ENCODE peak calls at places on chromosome 5, in nine cellular contexts. S, K, E, U, G, Y, M, T and D are unnamed samples.

GRCh38 chr5:96816991-96817390 is 9.2 kb upstream of the ERAP1 start:
- DNase-seq in S (no peak), K (no peak), E (no peak), U (no peak), G (no peak), Y (no peak), M (no peak), T (no peak), D (no peak)

GRCh38 chr5:146042628-146043279 is 62.6 kb downstream of the PLAC8L1 start:
- DNase-seq in S (no peak), K (peak; percentile 85), E (no peak), U (no peak), G (no peak), Y (no peak), M (peak; percentile 63), T (peak; percentile 28), D (peak; percentile 86)

GRCh38 chr5:26034813-26035212 is 1003.6 kb downstream of the CDH9 start:
- DNase-seq in S (no peak), K (no peak), E (no peak), U (no peak), G (no peak), Y (no peak), M (no peak), T (no peak), D (no peak)

GRCh38 chr5:33261305-33261704 is 179.5 kb upstream of the TARS1 start:
- DNase-seq in S (no peak), K (peak; percentile 57), E (no peak), U (no peak), G (no peak), Y (no peak), M (peak; percentile 56), T (peak; percentile 86), D (peak; percentile 19)

GRCh38 chr5:98713027-98713426 is 60.4 kb upstream of the RGMB start:
- DNase-seq in S (no peak), K (no peak), E (no peak), U (no peak), G (no peak), Y (no peak), M (peak; percentile 83), T (no peak), D (peak; percentile 6)

GRCh38 chr5:142872217-142872616 is 102.0 kb downstream of the ARHGAP26 start:
- DNase-seq in S (no peak), K (no peak), E (no peak), U (no peak), G (no peak), Y (no peak), M (no peak), T (no peak), D (no peak)

GRCh38 chr5:10590226-10591047 is 26.6 kb downstream of the ANKRD33B start:
- DNase-seq in S (no peak), K (peak; percentile 96), E (no peak), U (no peak), G (no peak), Y (peak; percentile 25), M (no peak), T (peak; percentile 67), D (peak; percentile 71)

GRCh38 chr5:10913846-10914245 is 152.8 kb upstream of the DAP start:
- DNase-seq in S (no peak), K (peak; percentile 92), E (no peak), U (peak; percentile 7), G (no peak), Y (no peak), M (peak; percentile 55), T (peak; percentile 88), D (peak; percentile 77)

GRCh38 chr5:32942225-32942989 is 231.3 kb downstream of the NPR3 start:
- DNase-seq in S (no peak), K (peak; percentile 36), E (no peak), U (no peak), G (no peak), Y (no peak), M (peak; percentile 39), T (peak; percentile 41), D (peak; percentile 18)

GRCh38 chr5:73783823-73784222 is 157.8 kb downstream of the ARHGEF28 start:
- DNase-seq in S (no peak), K (no peak), E (peak; percentile 62), U (no peak), G (no peak), Y (no peak), M (peak; percentile 66), T (peak; percentile 39), D (peak; percentile 36)

GRCh38 chr5:59528226-59528862 is 365.2 kb downstream of the PDE4D start:
- DNase-seq in S (no peak), K (peak; percentile 10), E (no peak), U (no peak), G (no peak), Y (no peak), M (no peak), T (no peak), D (no peak)

GRCh38 chr5:9288234-9288633 is 257.6 kb downstream of the SEMA5A start:
- DNase-seq in S (no peak), K (peak; percentile 71), E (no peak), U (no peak), G (no peak), Y (no peak), M (no peak), T (no peak), D (no peak)

GRCh38 chr5:6574537-6574936 is 58.3 kb downstream of the NSUN2 start:
- DNase-seq in S (no peak), K (peak; percentile 24), E (peak; percentile 51), U (no peak), G (no peak), Y (no peak), M (no peak), T (peak; percentile 11), D (no peak)

GRCh38 chr5:148912714-148913398 is 86.4 kb downstream of the ADRB2 start:
- DNase-seq in S (no peak), K (peak; percentile 94), E (no peak), U (no peak), G (peak; percentile 75), Y (no peak), M (peak; percentile 65), T (peak; percentile 97), D (peak; percentile 97)

GRCh38 chr5:57302164-57302563 is 128.3 kb downstream of the GPBP1 start:
- DNase-seq in S (no peak), K (peak; percentile 89), E (no peak), U (no peak), G (no peak), Y (no peak), M (peak; percentile 63), T (peak; percentile 57), D (peak; percentile 67)

GRCh38 chr5:166639151-166639550 is 1652.3 kb upstream of the WWC1 start:
- DNase-seq in S (no peak), K (no peak), E (no peak), U (no peak), G (no peak), Y (no peak), M (no peak), T (no peak), D (peak; percentile 15)

GRCh38 chr5:148224131-148224742 is 14.1 kb upstream of the MARCOL start:
- DNase-seq in S (no peak), K (no peak), E (no peak), U (no peak), G (no peak), Y (no peak), M (no peak), T (peak; percentile 20), D (no peak)

GRCh38 chr5:134007581-134008256 is 2.9 kb upstream of the VDAC1 start:
- DNase-seq in S (no peak), K (peak; percentile 53), E (no peak), U (no peak), G (no peak), Y (no peak), M (peak; percentile 39), T (peak; percentile 51), D (no peak)

GRCh38 chr5:95697781-95698681 is 15.2 kb upstream of the SPATA9 start:
- DNase-seq in S (no peak), K (peak; percentile 37), E (no peak), U (no peak), G (no peak), Y (no peak), M (peak; percentile 78), T (no peak), D (peak; percentile 33)

GRCh38 chr5:56615750-56616149 is 199.6 kb upstream of the MAP3K1 start:
- DNase-seq in S (no peak), K (no peak), E (no peak), U (no peak), G (no peak), Y (no peak), M (peak; percentile 16), T (no peak), D (peak; percentile 16)

GRCh38 chr5:78497573-78498533 is 137.4 kb downstream of the SCAMP1 start:
- DNase-seq in S (no peak), K (peak; percentile 47), E (no peak), U (peak; percentile 16), G (no peak), Y (no peak), M (no peak), T (peak; percentile 56), D (no peak)

GRCh38 chr5:108696951-108697715 is 50.6 kb upstream of the FER start:
- DNase-seq in S (no peak), K (no peak), E (no peak), U (no peak), G (no peak), Y (no peak), M (no peak), T (no peak), D (no peak)

GRCh38 chr5:34538026-34538672 is 118.0 kb upstream of the RAI14 start:
- DNase-seq in S (no peak), K (no peak), E (no peak), U (no peak), G (no peak), Y (no peak), M (no peak), T (peak; percentile 48), D (peak; percentile 20)

GRCh38 chr5:62152394-62153123 is 153.4 kb upstream of the KIF2A start:
- DNase-seq in S (no peak), K (no peak), E (no peak), U (no peak), G (no peak), Y (no peak), M (no peak), T (peak; percentile 14), D (no peak)

GRCh38 chr5:6527749-6528455 is 79.2 kb downstream of the UBE2QL1 start:
- DNase-seq in S (no peak), K (no peak), E (no peak), U (no peak), G (no peak), Y (no peak), M (no peak), T (no peak), D (no peak)

GRCh38 chr5:111308951-111309350 is 84.8 kb downstream of the CAMK4 start:
- DNase-seq in S (no peak), K (peak; percentile 23), E (no peak), U (no peak), G (no peak), Y (peak; percentile 2), M (no peak), T (no peak), D (no peak)

GRCh38 chr5:177472460-177473441 is 683 bp downstream of the DBN1 start:
- DNase-seq in S (peak; percentile 43), K (no peak), E (peak; percentile 22), U (no peak), G (no peak), Y (no peak), M (no peak), T (no peak), D (peak; percentile 34)

GRCh38 chr5:132386644-132387286 is 17.3 kb downstream of the SLC22A5 start:
- DNase-seq in S (peak; percentile 58), K (peak; percentile 69), E (peak; percentile 4), U (peak; percentile 20), G (peak; percentile 32), Y (peak; percentile 26), M (peak; percentile 88), T (peak; percentile 73), D (peak; percentile 82)

GRCh38 chr5:175434800-175435199 is 9.2 kb downstream of the DRD1 start:
- DNase-seq in S (no peak), K (no peak), E (no peak), U (no peak), G (no peak), Y (no peak), M (no peak), T (no peak), D (no peak)

GRCh38 chr5:56099346-56099745 is 104.6 kb upstream of the IL6ST start:
- DNase-seq in S (no peak), K (no peak), E (no peak), U (no peak), G (no peak), Y (no peak), M (peak; percentile 87), T (peak; percentile 89), D (peak; percentile 35)

GRCh38 chr5:174436805-174437204 is 287.6 kb upstream of the MSX2 start:
- DNase-seq in S (no peak), K (no peak), E (no peak), U (no peak), G (no peak), Y (no peak), M (no peak), T (no peak), D (no peak)